ENCODE peak calls at places on chromosomes 11 and 22, in nine cellular contexts. Q, K, L, R, F, J, A, W and I are unnamed samples.

GRCh38 chr22:35070451-35071093 is 4.6 kb downstream of the ISX start:
- DNase-seq in Q (no peak), K (no peak), L (no peak), R (no peak), F (no peak), J (no peak), A (no peak), W (no peak), I (no peak)

GRCh38 chr22:50532353-50532700 is 2.5 kb upstream of the TYMP start:
- DNase-seq in Q (no peak), K (peak; percentile 58), L (no peak), R (no peak), F (no peak), J (no peak), A (no peak), W (no peak), I (no peak)

GRCh38 chr22:38762607-38763006 is 6.8 kb upstream of the SUN2 start:
- DNase-seq in Q (no peak), K (no peak), L (no peak), R (no peak), F (no peak), J (no peak), A (no peak), W (no peak), I (no peak)

GRCh38 chr22:38572065-38572464 is 2.1 kb upstream of the DMC1 start:
- DNase-seq in Q (peak; percentile 30), K (peak; percentile 55), L (peak; percentile 44), R (peak; percentile 54), F (peak; percentile 38), J (peak; percentile 46), A (peak; percentile 17), W (peak; percentile 63), I (peak; percentile 32)

GRCh38 chr22:45742866-45743450 is 71.3 kb downstream of the ATXN10 start:
- DNase-seq in Q (no peak), K (no peak), L (no peak), R (peak; percentile 93), F (no peak), J (peak; percentile 67), A (peak; percentile 26), W (no peak), I (no peak)

GRCh38 chr22:48751539-48752437 is 1075.9 kb downstream of the BRD1 start:
- DNase-seq in Q (no peak), K (peak; percentile 30), L (no peak), R (no peak), F (no peak), J (no peak), A (no peak), W (peak; percentile 20), I (no peak)

GRCh38 chr11:118911880-118912741 is 13.6 kb downstream of the BCL9L start:
- DNase-seq in Q (peak; percentile 43), K (peak; percentile 83), L (peak; percentile 74), R (peak; percentile 100), F (peak; percentile 87), J (peak; percentile 99), A (no peak), W (peak; percentile 94), I (peak; percentile 99)

GRCh38 chr11:73972620-73973449 is 9.8 kb downstream of the UCP2 start:
- DNase-seq in Q (no peak), K (no peak), L (no peak), R (no peak), F (no peak), J (no peak), A (no peak), W (no peak), I (no peak)

GRCh38 chr11:93169950-93170561 is 27.7 kb downstream of the SLC36A4 start:
- DNase-seq in Q (no peak), K (no peak), L (no peak), R (no peak), F (no peak), J (peak; percentile 36), A (peak; percentile 6), W (no peak), I (peak; percentile 52)

GRCh38 chr11:43578346-43579170 is 102.0 kb upstream of the HSD17B12 start:
- DNase-seq in Q (no peak), K (no peak), L (no peak), R (no peak), F (peak; percentile 38), J (no peak), A (no peak), W (no peak), I (peak; percentile 21)

GRCh38 chr11:69699213-69699612 is 4.6 kb downstream of the FGF19 start:
- DNase-seq in Q (no peak), K (no peak), L (no peak), R (no peak), F (no peak), J (no peak), A (peak; percentile 21), W (no peak), I (no peak)

GRCh38 chr11:84476581-84476980 is 1150.6 kb downstream of the DLG2 start:
- DNase-seq in Q (no peak), K (no peak), L (no peak), R (no peak), F (no peak), J (no peak), A (no peak), W (no peak), I (no peak)

GRCh38 chr22:30947821-30948454 is 20.6 kb downstream of the MORC2 start:
- DNase-seq in Q (no peak), K (no peak), L (no peak), R (no peak), F (no peak), J (peak; percentile 20), A (peak; percentile 37), W (no peak), I (peak; percentile 62)

GRCh38 chr22:25210831-25211230 is 8.6 kb upstream of the CRYBB2 start:
- DNase-seq in Q (no peak), K (no peak), L (no peak), R (no peak), F (no peak), J (no peak), A (no peak), W (no peak), I (no peak)

GRCh38 chr22:30252411-30253204 is 6.0 kb upstream of the LIF start:
- DNase-seq in Q (no peak), K (no peak), L (no peak), R (peak; percentile 100), F (no peak), J (no peak), A (no peak), W (no peak), I (peak; percentile 28)

GRCh38 chr22:21598302-21598701 is 30.8 kb downstream of the UBE2L3 start:
- DNase-seq in Q (no peak), K (no peak), L (no peak), R (no peak), F (no peak), J (no peak), A (no peak), W (no peak), I (no peak)

GRCh38 chr22:46507451-46508390 is 29.7 kb downstream of the CELSR1 start:
- DNase-seq in Q (no peak), K (no peak), L (no peak), R (no peak), F (no peak), J (no peak), A (no peak), W (no peak), I (no peak)

GRCh38 chr11:85307381-85307780 is 319.8 kb downstream of the DLG2 start:
- DNase-seq in Q (no peak), K (no peak), L (no peak), R (no peak), F (no peak), J (no peak), A (peak; percentile 29), W (no peak), I (no peak)